ENCODE peak calls at places on chromosomes 7 and 10, in eight cellular contexts. N, V, X, I, T, Z, B and U are unnamed samples.
A peak's percentile ranks its signal among the peaks of the same experiment; 100 is the strongest.

GRCh38 chr7:11707606-11708193 is 124.3 kb downstream of the THSD7A start:
- DNase-seq in N (no peak), V (no peak), X (no peak), I (no peak), T (no peak), Z (no peak), B (no peak), U (peak; percentile 56)

GRCh38 chr7:41881313-41882130 is 178.6 kb upstream of the INHBA start:
- DNase-seq in N (peak; percentile 85), V (peak; percentile 89), X (peak; percentile 49), I (no peak), T (peak; percentile 37), Z (peak; percentile 85), B (no peak), U (peak; percentile 66)

GRCh38 chr10:122233857-122234348 is 37.2 kb upstream of the BTBD16 start:
- DNase-seq in N (no peak), V (no peak), X (no peak), I (no peak), T (no peak), Z (no peak), B (no peak), U (no peak)

GRCh38 chr7:65477326-65477725 is 103.7 kb downstream of the ZNF92 start:
- DNase-seq in N (no peak), V (peak; percentile 5), X (no peak), I (peak; percentile 50), T (no peak), Z (no peak), B (no peak), U (peak; percentile 41)

GRCh38 chr7:50393547-50394252 is 56.5 kb downstream of the FIGNL1 start:
- DNase-seq in N (peak; percentile 70), V (no peak), X (no peak), I (no peak), T (peak; percentile 50), Z (no peak), B (no peak), U (no peak)

GRCh38 chr10:118272090-118272775 is 69.9 kb downstream of the FAM204A start:
- DNase-seq in N (no peak), V (peak; percentile 43), X (no peak), I (no peak), T (no peak), Z (no peak), B (peak; percentile 60), U (peak; percentile 19)

GRCh38 chr10:2921956-2922680 is 145.2 kb upstream of the PFKP start:
- DNase-seq in N (no peak), V (peak; percentile 65), X (peak; percentile 74), I (peak; percentile 50), T (no peak), Z (no peak), B (no peak), U (peak; percentile 4)

GRCh38 chr10:124688889-124689670 is 55.1 kb downstream of the FAM53B start:
- DNase-seq in N (peak; percentile 67), V (no peak), X (no peak), I (no peak), T (no peak), Z (no peak), B (no peak), U (peak; percentile 50)

GRCh38 chr7:132377703-132378584 is 198.3 kb downstream of the PLXNA4 start:
- DNase-seq in N (no peak), V (no peak), X (no peak), I (no peak), T (no peak), Z (no peak), B (no peak), U (no peak)

GRCh38 chr7:2717293-2717904 is 29.4 kb downstream of the AMZ1 start:
- DNase-seq in N (no peak), V (peak; percentile 62), X (no peak), I (no peak), T (peak; percentile 54), Z (no peak), B (no peak), U (peak; percentile 73)

GRCh38 chr10:67815571-67816059 is 22.4 kb downstream of the DNAJC12 start:
- DNase-seq in N (no peak), V (peak; percentile 43), X (peak; percentile 9), I (peak; percentile 99), T (no peak), Z (no peak), B (no peak), U (peak; percentile 27)

GRCh38 chr7:30835396-30835915 is 64.2 kb downstream of the MINDY4 start:
- DNase-seq in N (no peak), V (no peak), X (no peak), I (no peak), T (no peak), Z (no peak), B (peak; percentile 26), U (no peak)

GRCh38 chr7:158111906-158112570 is 475.6 kb downstream of the PTPRN2 start:
- DNase-seq in N (no peak), V (no peak), X (no peak), I (no peak), T (no peak), Z (peak; percentile 57), B (peak; percentile 40), U (no peak)

GRCh38 chr7:130794619-130794922 is 60.6 kb upstream of the KLF14 start:
- DNase-seq in N (no peak), V (no peak), X (no peak), I (no peak), T (no peak), Z (no peak), B (no peak), U (no peak)

GRCh38 chr10:70053896-70054641 is 1.4 kb downstream of the MACROH2A2 start:
- DNase-seq in N (no peak), V (no peak), X (no peak), I (peak; percentile 51), T (no peak), Z (no peak), B (no peak), U (peak; percentile 11)

GRCh38 chr10:113470372-113471240 is 82.2 kb upstream of the HABP2 start:
- DNase-seq in N (no peak), V (no peak), X (no peak), I (no peak), T (no peak), Z (no peak), B (no peak), U (no peak)

GRCh38 chr7:132494474-132494873 is 81.8 kb downstream of the PLXNA4 start:
- DNase-seq in N (no peak), V (no peak), X (no peak), I (no peak), T (no peak), Z (no peak), B (no peak), U (no peak)

GRCh38 chr10:84193846-84194423 is 402 bp upstream of the CDHR1 start:
- DNase-seq in N (no peak), V (no peak), X (no peak), I (no peak), T (no peak), Z (no peak), B (no peak), U (peak; percentile 11)